ENCODE peak calls at places on chromosome 1, in six cellular contexts. K is heart right ventricle; U is stimulated activated CD4-positive, alpha-beta T cell treated with anti-CD3 and anti-CD28 coated beads, Interleukin-4, amount 100 ng/mL, for 4 hours; V is NCI-H1417; M is HTR-8/SVneo; T is left ventricle myocardium inferior. B is an unnamed sample.

GRCh38 chr1:112727716-112728115 is 12.6 kb upstream of the PPM1J start:
- DNase-seq in U (no peak), V (no peak), K (no peak), T (no peak), M (no peak), B (no peak)

GRCh38 chr1:235013512-235013911 is 115.1 kb downstream of the TOMM20 start:
- DNase-seq in T (no peak), M (no peak), V (no peak), K (no peak), U (no peak), B (no peak)

GRCh38 chr1:206035027-206035426 is 11.3 kb upstream of the CTSE start:
- DNase-seq in V (peak), T (no peak), K (no peak), M (no peak), U (no peak), B (no peak)

GRCh38 chr1:212700892-212701819 is 1.5 kb upstream of the BATF3 start:
- DNase-seq in T (peak), K (peak), M (no peak), V (no peak), U (peak), B (peak)

GRCh38 chr1:116933586-116934515 is 24.1 kb downstream of the PTGFRN start:
- DNase-seq in V (no peak), K (no peak), T (no peak), M (no peak), U (no peak), B (no peak)

GRCh38 chr1:247177755-247178154 is 5.9 kb upstream of the ZNF124 start:
- DNase-seq in T (no peak), M (no peak), K (no peak), U (no peak), V (no peak), B (no peak)

GRCh38 chr1:22018583-22019559 is 17.4 kb downstream of the CELA3A start:
- DNase-seq in V (no peak), M (peak), U (peak), K (no peak), T (no peak), B (peak)

GRCh38 chr1:235011599-235012435 is 116.8 kb downstream of the TOMM20 start:
- DNase-seq in T (peak), V (no peak), U (peak), M (peak), K (peak), B (peak)

GRCh38 chr1:82994866-82995370 is 1004.0 kb downstream of the TTLL7 start:
- DNase-seq in U (no peak), K (no peak), V (no peak), T (no peak), M (no peak), B (no peak)

GRCh38 chr1:232905324-232906034 is 44.9 kb upstream of the NTPCR start:
- DNase-seq in K (no peak), T (no peak), M (no peak), V (no peak), U (no peak), B (no peak)

GRCh38 chr1:155061381-155062150 is 2.0 kb upstream of the EFNA4 start:
- DNase-seq in M (peak), U (peak), K (peak), T (peak), V (peak), B (peak)

GRCh38 chr1:210738256-210738655 is 395.7 kb downstream of the KCNH1 start:
- DNase-seq in M (no peak), K (no peak), V (no peak), T (no peak), U (no peak), B (no peak)

GRCh38 chr1:28147264-28148094 is 29.0 kb downstream of the PTAFR start:
- DNase-seq in K (no peak), M (no peak), V (no peak), T (no peak), U (no peak), B (no peak)

GRCh38 chr1:220430059-220430458 is 97.9 kb upstream of the MARK1 start:
- DNase-seq in M (peak), V (no peak), T (no peak), K (no peak), U (no peak), B (no peak)

GRCh38 chr1:94807742-94808491 is 12.2 kb upstream of the SLC44A3 start:
- DNase-seq in T (no peak), V (no peak), K (no peak), M (no peak), U (no peak), B (no peak)